ENCODE peak calls at places on chromosomes 6 and 20, in five cellular contexts. H is H9, J is BJ, G is dorsolateral prefrontal cortex, P is fibroblast of the aortic adventitia. Y is an unnamed sample.

GRCh38 chr6:30319146-30319835 is 7.4 kb upstream of the TRIM39 start:
- DNase-seq in G (no peak), H (no peak), J (no peak), P (no peak), Y (no peak)

GRCh38 chr6:42890311-42891198 is 11.1 kb downstream of the RPL7L1 start:
- DNase-seq in G (peak; percentile 96), H (peak; percentile 95), P (peak; percentile 98), J (peak; percentile 81), Y (peak; percentile 88)

GRCh38 chr6:125367036-125367782 is 65.4 kb upstream of the HDDC2 start:
- DNase-seq in J (no peak), H (no peak), G (no peak), P (peak; percentile 51), Y (no peak)

GRCh38 chr20:36778831-36779655 is 5.5 kb upstream of the DSN1 start:
- DNase-seq in P (no peak), H (no peak), J (no peak), G (no peak), Y (no peak)

GRCh38 chr6:20991910-20992309 is 457.7 kb downstream of the CDKAL1 start:
- DNase-seq in P (peak; percentile 50), G (no peak), H (no peak), J (no peak), Y (no peak)

GRCh38 chr20:59153355-59153681 is 10.3 kb upstream of the ZNF831 start:
- DNase-seq in G (peak; percentile 75), J (no peak), H (no peak), P (no peak), Y (no peak)

GRCh38 chr20:31845300-31845863 is at the start of gene FOXS1:
- DNase-seq in G (no peak), H (peak; percentile 82), J (no peak), P (no peak), Y (no peak)

GRCh38 chr20:1391640-1392442 is 1.0 kb downstream of the FKBP1A start:
- DNase-seq in J (no peak), G (no peak), H (peak; percentile 62), P (no peak), Y (peak; percentile 38)

GRCh38 chr20:49446808-49447207 is 35.7 kb downstream of the KCNB1 start:
- DNase-seq in J (no peak), G (peak; percentile 79), H (peak; percentile 71), P (peak; percentile 86), Y (peak; percentile 39)

GRCh38 chr6:11425876-11426275 is 111.7 kb upstream of the TMEM170B start:
- DNase-seq in J (no peak), G (no peak), H (no peak), P (no peak), Y (no peak)

GRCh38 chr20:52035498-52035897 is 156.1 kb downstream of the ZFP64 start:
- DNase-seq in J (no peak), G (no peak), H (no peak), P (no peak), Y (no peak)

GRCh38 chr6:127547215-127547614 is 28.1 kb upstream of the MTCL3 start:
- DNase-seq in P (no peak), H (no peak), G (no peak), J (no peak), Y (peak; percentile 37)

GRCh38 chr6:167276772-167277533 is 14.2 kb upstream of the UNC93A start:
- DNase-seq in G (no peak), H (no peak), P (no peak), J (no peak), Y (no peak)

GRCh38 chr6:93407186-93407585 is 12.2 kb downstream of the EPHA7 start:
- DNase-seq in G (no peak), P (peak; percentile 41), J (no peak), H (no peak), Y (no peak)

GRCh38 chr20:6008254-6008653 is 45.6 kb downstream of the LRRN4 start:
- DNase-seq in J (peak; percentile 57), H (no peak), G (peak; percentile 50), P (peak; percentile 97), Y (no peak)

GRCh38 chr20:63819224-63819917 is 11.7 kb downstream of the ZBTB46 start:
- DNase-seq in J (no peak), G (no peak), P (peak; percentile 46), H (no peak), Y (no peak)

GRCh38 chr6:35717449-35718353 is 19.1 kb upstream of the ARMC12 start:
- DNase-seq in P (no peak), G (no peak), J (no peak), H (no peak), Y (no peak)

GRCh38 chr20:2005831-2006426 is 12.1 kb upstream of the PDYN start:
- DNase-seq in G (no peak), P (peak; percentile 60), H (peak; percentile 78), J (no peak), Y (peak; percentile 87)

GRCh38 chr20:62702886-62703852 is 5.5 kb upstream of the NTSR1 start:
- DNase-seq in P (peak; percentile 91), J (peak; percentile 67), G (no peak), H (no peak), Y (no peak)

GRCh38 chr20:62872184-62872862 is 10.7 kb upstream of the TCFL5 start:
- DNase-seq in G (no peak), H (no peak), J (no peak), P (no peak), Y (no peak)

GRCh38 chr6:12311106-12311505 is 20.9 kb downstream of the EDN1 start:
- DNase-seq in G (no peak), J (no peak), H (no peak), P (no peak), Y (no peak)

GRCh38 chr6:119637768-119638167 is 288.2 kb upstream of the MAN1A1 start:
- DNase-seq in G (no peak), P (no peak), J (no peak), H (no peak), Y (no peak)

GRCh38 chr6:154632121-154632520 is 101.1 kb upstream of the SCAF8 start:
- DNase-seq in G (no peak), P (peak; percentile 94), H (no peak), J (no peak), Y (no peak)

GRCh38 chr6:20811112-20811746 is 277.0 kb downstream of the CDKAL1 start:
- DNase-seq in G (no peak), H (peak; percentile 61), J (peak; percentile 96), P (peak; percentile 99), Y (peak; percentile 7)

GRCh38 chr6:166599158-166599557 is 12.7 kb upstream of the RAMACL start:
- DNase-seq in G (no peak), P (no peak), H (no peak), J (no peak), Y (no peak)

GRCh38 chr20:62888910-62889309 is 27.3 kb upstream of the TCFL5 start:
- DNase-seq in G (no peak), H (no peak), J (no peak), P (no peak), Y (no peak)

GRCh38 chr6:134519456-134519855 is 201.5 kb upstream of the SGK1 start:
- DNase-seq in H (no peak), P (no peak), G (no peak), J (no peak), Y (no peak)

GRCh38 chr6:125700591-125701353 is 48.7 kb upstream of the HEY2 start:
- DNase-seq in H (peak; percentile 79), J (no peak), G (no peak), P (no peak), Y (no peak)

DNA sequence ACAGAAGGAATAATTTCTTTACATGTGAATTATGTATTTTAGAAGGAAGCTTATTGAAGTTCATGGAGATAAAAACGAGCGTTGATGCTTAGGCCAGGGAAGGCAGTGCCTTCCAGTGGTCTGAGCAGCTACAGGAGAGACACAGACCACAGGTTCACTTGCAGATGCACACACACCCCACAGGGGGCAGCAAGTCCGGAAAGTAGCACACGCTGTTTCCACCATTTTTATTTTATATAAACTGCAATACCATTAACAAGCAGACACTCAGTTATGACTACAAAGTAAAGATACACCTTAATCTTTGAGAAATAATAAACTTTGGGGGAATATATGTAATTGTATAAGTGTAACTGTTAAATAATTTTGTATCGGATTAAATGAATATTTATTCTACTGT is 13.5 kb upstream of the DACT2 start:
- DNase-seq in P (no peak), G (no peak), J (no peak), H (no peak), Y (peak; percentile 44)
- TF ChIP-seq CTCF in P (peak; percentile 29), G (no peak), J (no peak), H (peak; percentile 76), Y (peak; percentile 60)

DNA sequence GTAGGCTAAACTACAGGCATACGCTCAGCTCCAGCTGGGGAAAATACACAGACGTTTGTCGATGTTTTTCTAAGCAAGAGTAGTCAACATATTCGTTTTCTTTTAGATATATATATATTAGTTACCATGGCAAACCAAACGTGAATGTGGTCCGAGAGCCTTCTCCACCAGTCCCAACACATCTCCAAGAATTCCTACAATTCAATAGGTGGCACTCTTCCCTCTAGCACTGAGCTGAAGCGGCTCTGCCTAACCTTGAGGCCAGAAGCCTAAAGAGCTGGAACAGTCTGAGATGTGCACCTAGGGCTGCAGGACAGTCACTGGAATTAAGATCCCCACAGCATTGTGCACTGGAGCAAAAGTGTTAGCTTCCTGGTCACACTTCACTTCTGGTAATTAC is 70.3 kb upstream of the BEND3 start:
- DNase-seq in G (peak; percentile 45), H (peak; percentile 49), J (no peak), P (peak; percentile 12), Y (peak; percentile 11)
- TF ChIP-seq CTCF in G (peak; percentile 14), H (peak; percentile 56), J (no peak), P (peak; percentile 24), Y (no peak)

DNA sequence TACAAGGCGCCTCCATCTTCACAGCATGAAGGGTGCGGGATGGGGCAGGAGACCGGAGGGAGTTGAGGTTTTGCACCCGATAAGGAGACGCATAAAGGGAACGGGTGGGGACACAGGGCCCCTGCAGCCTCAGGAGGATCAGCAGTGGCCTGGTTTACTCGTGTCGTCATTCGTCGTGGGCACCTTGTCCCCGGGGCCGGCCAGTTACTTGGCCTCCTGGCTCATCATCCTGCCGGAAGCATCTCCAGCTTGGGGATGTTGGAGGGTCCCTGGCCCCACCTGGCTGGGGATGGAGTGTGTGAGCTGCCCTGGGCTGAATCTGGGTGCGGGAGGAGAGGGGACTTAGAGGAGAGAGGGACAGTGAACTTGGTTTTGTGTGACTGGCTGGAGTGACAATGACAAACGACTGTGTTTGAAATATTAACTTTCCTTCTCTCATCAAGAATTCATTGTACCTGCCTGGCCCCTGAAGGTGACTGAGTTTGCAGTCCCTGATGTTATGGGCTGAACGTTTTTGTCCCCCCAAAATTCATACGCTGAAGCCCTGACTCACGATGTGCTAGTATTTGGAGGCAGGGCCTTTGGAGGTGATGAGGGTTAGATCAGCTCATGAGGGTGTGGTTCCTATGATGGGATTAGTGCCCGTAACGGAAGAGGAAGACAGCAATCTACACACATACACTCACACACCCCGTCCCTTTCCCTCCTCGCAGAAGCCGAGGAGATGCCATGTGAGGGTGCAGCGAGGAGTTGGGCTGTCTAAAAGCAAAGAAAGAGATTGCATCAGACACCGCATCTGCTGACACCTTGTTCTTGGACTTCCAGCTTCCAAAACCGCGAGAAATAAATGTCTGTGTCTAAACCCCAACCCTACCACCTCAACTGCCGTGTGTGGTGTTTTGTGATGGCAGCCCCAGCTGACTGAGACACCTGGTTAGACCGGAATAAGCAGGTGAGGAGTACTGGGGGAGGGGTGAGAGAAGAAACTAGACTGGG is 65.0 kb upstream of the MAP3K4 start:
- DNase-seq in J (no peak), P (no peak), H (no peak), G (no peak), Y (no peak)
- TF ChIP-seq CTCF in J (no peak), P (no peak), H (no peak), G (no peak), Y (no peak)

DNA sequence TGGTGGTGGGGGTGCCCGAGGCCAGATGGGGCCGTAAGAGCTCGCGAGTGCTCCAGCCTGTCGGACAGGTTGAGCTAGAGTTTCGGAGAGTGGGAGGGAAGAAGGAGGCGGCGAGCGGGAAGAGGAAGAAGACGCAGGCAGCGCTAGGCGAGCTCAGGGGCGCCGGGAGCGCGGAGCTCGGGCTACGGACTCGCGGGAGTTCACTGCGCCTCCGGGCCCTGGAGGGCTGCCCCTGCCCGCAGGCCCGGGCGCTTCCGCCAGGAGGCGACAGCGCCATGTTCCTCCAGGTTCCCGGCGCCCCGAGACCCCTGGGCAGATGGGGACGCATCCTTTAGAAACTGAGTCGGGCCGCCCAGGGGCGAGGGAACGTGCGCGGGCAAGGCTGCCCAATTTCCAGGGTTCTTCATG is 984 bp downstream of the TFAP2C start:
- DNase-seq in J (no peak), P (no peak), H (peak; percentile 85), G (no peak), Y (peak; percentile 87)
- TF ChIP-seq CTCF in J (peak; percentile 90), P (no peak), H (peak; percentile 97), G (peak; percentile 29), Y (peak; percentile 94)

Y was measured in endothelial cell.